ENCODE peak calls at places on chromosomes 6 and 20, in ten cellular contexts. S is NCI-H2081; B is stimulated activated CD4-positive, alpha-beta T cell treated with anti-CD3 and anti-CD28 coated beads, Interleukin-15, amount 100 ng/mL, for 24 hours; Q is CD8-positive, alpha-beta T cell; U is sciatic nerve; A is AG10803; W is AML-193; R is lower lobe of right lung; J is KBM-7; G is NCI-H1092 treated with DMSO at 0.1 percent for 48 hours. Y is an unnamed sample.

GRCh38 chr6:14415452-14415851 is 297.9 kb downstream of the CD83 start:
- DNase-seq in W (no peak), R (no peak), J (no peak), Q (no peak), B (no peak), G (no peak), S (no peak), A (no peak), U (no peak), Y (no peak)

GRCh38 chr6:157126183-157127098 is 196.9 kb downstream of the TMEM242 start:
- DNase-seq in J (no peak), G (no peak), U (no peak), B (no peak), R (no peak), S (no peak), W (no peak), A (no peak), Q (no peak), Y (no peak)

GRCh38 chr20:49846206-49846807 is 33.7 kb downstream of the SLC9A8 start:
- DNase-seq in W (peak), S (peak), J (peak), G (peak), Q (peak), B (peak), U (no peak), A (peak), R (no peak), Y (peak)

GRCh38 chr6:145844933-145845531 is 30.4 kb upstream of the FBXO30 start:
- DNase-seq in W (no peak), S (no peak), R (no peak), J (no peak), G (no peak), A (peak), U (no peak), B (no peak), Q (no peak), Y (peak)

GRCh38 chr6:48199502-48199901 is 88.5 kb upstream of the PTCHD4 start:
- DNase-seq in U (no peak), R (no peak), G (no peak), S (no peak), Q (no peak), J (no peak), A (no peak), B (no peak), W (no peak), Y (no peak)

GRCh38 chr6:125750692-125751333 is 1.4 kb downstream of the HEY2 start:
- DNase-seq in W (no peak), B (no peak), U (no peak), S (no peak), R (no peak), G (no peak), J (no peak), Q (no peak), A (no peak), Y (no peak)

GRCh38 chr6:815348-815738 is 122.4 kb upstream of the EXOC2 start:
- DNase-seq in B (no peak), Q (no peak), R (no peak), W (no peak), G (no peak), U (no peak), S (no peak), J (no peak), A (no peak), Y (no peak)

GRCh38 chr6:8436956-8437355 is 1.6 kb upstream of the SLC35B3 start:
- DNase-seq in A (no peak), B (no peak), W (no peak), R (no peak), J (peak), U (no peak), G (no peak), Q (no peak), S (no peak), Y (no peak)

GRCh38 chr6:124433369-124434064 is 528.7 kb upstream of the RNF217 start:
- DNase-seq in B (no peak), R (no peak), J (no peak), W (no peak), S (peak), A (no peak), G (peak), U (no peak), Q (no peak), Y (no peak)

GRCh38 chr20:53494753-53495152 is 98.9 kb downstream of the ZNF217 start:
- DNase-seq in A (no peak), Q (no peak), R (no peak), W (no peak), G (no peak), B (no peak), J (no peak), U (no peak), S (no peak), Y (no peak)

GRCh38 chr20:44706371-44707258 is 8.6 kb upstream of the CCN5 start:
- DNase-seq in Q (no peak), J (no peak), A (peak), G (peak), R (no peak), B (no peak), W (no peak), U (peak), S (no peak), Y (peak)

GRCh38 chr20:63009988-63010769 is 3.4 kb upstream of the BHLHE23 start:
- DNase-seq in S (peak), U (no peak), W (no peak), Q (peak), J (peak), R (no peak), A (no peak), G (peak), B (peak), Y (peak)

GRCh38 chr6:47379328-47379727 is 69.6 kb upstream of the TNFRSF21 start:
- DNase-seq in A (no peak), Q (no peak), U (no peak), S (no peak), J (no peak), R (no peak), B (no peak), W (no peak), G (no peak), Y (no peak)

GRCh38 chr6:87029711-87030314 is 65.1 kb downstream of the CGA start:
- DNase-seq in A (peak), Q (no peak), U (no peak), J (peak), G (peak), R (no peak), W (peak), S (peak), B (no peak), Y (peak)

GRCh38 chr20:57713505-57713903 is 3.7 kb upstream of the PMEPA1 start:
- DNase-seq in A (peak), S (no peak), Q (no peak), W (no peak), U (no peak), B (no peak), G (no peak), J (no peak), R (peak), Y (no peak)

GRCh38 chr6:143540192-143540591 is 28.7 kb upstream of the FUCA2 start:
- DNase-seq in B (no peak), J (no peak), S (no peak), Q (no peak), W (no peak), A (no peak), G (no peak), R (no peak), U (no peak), Y (no peak)

GRCh38 chr6:136669299-136669699 is 119.1 kb upstream of the MAP7 start:
- DNase-seq in B (no peak), R (no peak), S (no peak), A (peak), J (no peak), U (no peak), W (peak), G (no peak), Q (no peak), Y (peak)

GRCh38 chr6:79438015-79438414 is 99.2 kb downstream of the LCA5 start:
- DNase-seq in G (no peak), W (no peak), B (no peak), U (no peak), Q (no peak), R (no peak), J (no peak), S (no peak), A (peak), Y (peak)

GRCh38 chr6:169792306-169793015 is 41.0 kb downstream of the ERMARD start:
- DNase-seq in B (no peak), G (no peak), A (no peak), S (no peak), Q (no peak), W (no peak), U (no peak), R (no peak), J (no peak), Y (no peak)

GRCh38 chr6:44074383-44075136 is 52.7 kb downstream of the MRPL14 start:
- DNase-seq in Q (peak), R (peak), B (peak), A (peak), G (no peak), J (peak), W (no peak), S (no peak), U (peak), Y (peak)

GRCh38 chr6:71733970-71734899 is 152.1 kb upstream of the RIMS1 start:
- DNase-seq in A (peak), J (no peak), R (no peak), S (no peak), Q (no peak), U (no peak), B (no peak), W (no peak), G (no peak), Y (peak)

GRCh38 chr20:53448875-53449274 is 144.8 kb downstream of the ZNF217 start:
- DNase-seq in S (no peak), U (no peak), G (no peak), A (no peak), W (no peak), R (no peak), Q (no peak), B (no peak), J (no peak), Y (no peak)

GRCh38 chr6:107560657-107561056 is 70.7 kb downstream of the SOBP start:
- DNase-seq in Q (no peak), W (no peak), B (no peak), R (no peak), U (no peak), J (no peak), G (no peak), S (no peak), A (peak), Y (peak)

GRCh38 chr20:23146111-23146640 is 60.1 kb upstream of the CD93 start:
- DNase-seq in U (no peak), Q (no peak), S (no peak), B (no peak), G (no peak), W (no peak), A (no peak), J (no peak), R (no peak), Y (peak)

GRCh38 chr6:120671519-120671918 is 662.8 kb downstream of the TBC1D32 start:
- DNase-seq in G (no peak), S (no peak), Q (no peak), A (no peak), B (no peak), U (no peak), R (no peak), W (no peak), J (no peak), Y (no peak)

GRCh38 chr6:93419304-93420162 is at the start of gene EPHA7:
- DNase-seq in Q (no peak), A (peak), U (peak), S (peak), W (no peak), R (peak), B (peak), G (peak), J (peak), Y (peak)

GRCh38 chr6:87155920-87156600 is 695 bp downstream of the ZNF292 start:
- DNase-seq in R (peak), J (peak), U (peak), G (peak), Q (peak), A (peak), B (peak), W (peak), S (peak), Y (peak)

GRCh38 chr6:43093361-43094289 is 17.5 kb downstream of the PTK7 start:
- DNase-seq in W (no peak), S (no peak), G (no peak), J (no peak), U (no peak), R (no peak), Q (no peak), A (peak), B (no peak), Y (peak)

GRCh38 chr20:51387125-51387865 is 155.2 kb downstream of the NFATC2 start:
- DNase-seq in A (no peak), Q (no peak), U (peak), G (no peak), R (no peak), B (no peak), S (peak), J (no peak), W (no peak), Y (no peak)

GRCh38 chr6:125519367-125519766 is 217.6 kb upstream of the HDDC2 start:
- DNase-seq in Q (no peak), A (no peak), S (no peak), J (no peak), R (no peak), G (peak), U (no peak), W (no peak), B (no peak), Y (peak)

GRCh38 chr6:62285612-62286469 is at the start of gene KHDRBS2:
- DNase-seq in W (no peak), A (no peak), S (peak), Q (no peak), G (peak), R (peak), U (peak), B (peak), J (peak), Y (no peak)

GRCh38 chr20:47792021-47792618 is 6.8 kb upstream of the SULF2 start:
- DNase-seq in W (no peak), G (peak), U (peak), R (peak), B (no peak), A (peak), J (no peak), Q (no peak), S (no peak), Y (peak)

GRCh38 chr6:139240161-139241010 is 51.4 kb downstream of the TXLNB start:
- DNase-seq in B (no peak), S (peak), J (peak), R (no peak), W (no peak), A (peak), G (peak), U (no peak), Q (no peak), Y (peak)

GRCh38 chr6:37523412-37523811 is 23.7 kb upstream of the CCDC167 start:
- DNase-seq in U (no peak), S (no peak), G (no peak), R (no peak), W (no peak), B (no peak), Q (no peak), A (no peak), J (no peak), Y (no peak)

GRCh38 chr20:50385733-50386640 is 124.2 kb upstream of the PTPN1 start:
- DNase-seq in U (no peak), R (no peak), B (peak), Q (peak), G (no peak), W (no peak), A (no peak), S (no peak), J (peak), Y (no peak)

GRCh38 chr6:159830481-159831372 is 30.7 kb downstream of the PNLDC1 start:
- DNase-seq in J (no peak), W (no peak), S (no peak), G (no peak), B (no peak), Q (no peak), U (no peak), R (no peak), A (no peak), Y (no peak)

GRCh38 chr6:49653942-49654341 is 17.3 kb upstream of the RHAG start:
- DNase-seq in J (no peak), A (no peak), R (no peak), W (no peak), Q (no peak), U (no peak), G (no peak), B (no peak), S (no peak), Y (no peak)